ENCODE peak calls at places on chromosomes 5 and 9, in four cellular contexts. V, L, O and W are unnamed samples. For H3K9me3, the result is how much of the 10 kb centered on the place peaks cover.

GRCh38 chr9:5851445-5851844 is 18.5 kb upstream of the ERMP1 start:
- DNase-seq in V (no peak), L (peak), O (no peak), W (no peak)

GRCh38 chr5:129097498-129098296 is 3.1 kb downstream of the ISOC1 start:
- DNase-seq in L (no peak), O (no peak), V (no peak), W (no peak)

GRCh38 chr9:21395778-21396717 is 10.8 kb upstream of the IFNA2 start:
- DNase-seq in L (no peak), V (peak), O (no peak), W (peak)

GRCh38 chr5:139979943-139980342 is 63.2 kb downstream of the NRG2 start:
- DNase-seq in V (no peak), O (no peak), L (no peak), W (no peak)

GRCh38 chr5:34609951-34610431 is 46.1 kb upstream of the RAI14 start:
- DNase-seq in L (peak), V (no peak), O (no peak), W (no peak)

GRCh38 chr5:54254482-54255198 is 55.7 kb downstream of the ARL15 start:
- DNase-seq in L (no peak), O (no peak), V (peak), W (no peak)

GRCh38 chr5:126561908-126562307 is 33.1 kb downstream of the ALDH7A1 start:
- DNase-seq in L (peak), V (no peak), O (no peak), W (no peak)

GRCh38 chr9:33988219-33988890 is 60.3 kb downstream of the UBAP2 start:
- DNase-seq in L (peak), V (no peak), O (no peak), W (no peak)

GRCh38 chr9:19155106-19155999 is 28.1 kb upstream of the PLIN2 start:
- DNase-seq in V (no peak), O (no peak), L (no peak), W (no peak)

GRCh38 chr5:16573401-16573800 is 43.4 kb downstream of the RETREG1 start:
- DNase-seq in L (no peak), O (no peak), V (no peak), W (no peak)

GRCh38 chr9:21815643-21816042 is 13.2 kb downstream of the MTAP start:
- DNase-seq in O (no peak), V (no peak), L (no peak), W (no peak)

GRCh38 chr9:133632806-133633680 is 3.1 kb upstream of the DBH start:
- DNase-seq in O (no peak), V (no peak), L (no peak), W (peak)

GRCh38 chr9:114259800-114260523 is 62.9 kb upstream of the ORM1 start:
- DNase-seq in L (no peak), O (no peak), V (no peak), W (no peak)

GRCh38 chr9:6229604-6230003 is 14.0 kb downstream of the IL33 start:
- DNase-seq in V (peak), O (no peak), L (peak), W (no peak)

GRCh38 chr5:541148-541887 is 17.1 kb upstream of the SLC9A3 start:
- DNase-seq in O (no peak), L (no peak), V (no peak), W (peak)

GRCh38 chr9:133054966-133055365 is 6.8 kb upstream of the CEL start:
- DNase-seq in O (peak), L (peak), V (no peak), W (peak)

GRCh38 chr5:936149-937144 is 43.8 kb downstream of the TRIP13 start:
- DNase-seq in V (no peak), L (no peak), O (no peak), W (peak)

GRCh38 chr5:68548959-68549676 is 333.6 kb downstream of the PIK3R1 start:
- DNase-seq in V (peak), L (peak), O (no peak), W (no peak)

GRCh38 chr9:36320457-36320856 is 62.2 kb upstream of the GNE start:
- DNase-seq in L (no peak), V (peak), O (no peak), W (no peak)

GRCh38 chr5:141838326-141839014 is 39.7 kb downstream of the PCDH1 start:
- DNase-seq in V (no peak), O (no peak), L (no peak), W (no peak)

GRCh38 chr9:116496167-116496566 is 190.9 kb upstream of the TRIM32 start:
- DNase-seq in O (no peak), V (no peak), L (no peak), W (no peak)

GRCh38 chr9:116494815-116495634 is 192.1 kb upstream of the TRIM32 start:
- DNase-seq in L (no peak), V (peak), O (no peak), W (no peak)

GRCh38 chr9:116493183-116493582 is 193.9 kb upstream of the TRIM32 start:
- DNase-seq in O (no peak), L (peak), V (no peak), W (no peak)

GRCh38 chr9:116497081-116497480 is 190.0 kb upstream of the TRIM32 start:
- DNase-seq in V (no peak), O (no peak), L (no peak), W (no peak)

GRCh38 chr9:116495725-116496124 is 191.4 kb upstream of the TRIM32 start:
- DNase-seq in V (no peak), L (no peak), O (no peak), W (no peak)
- TF ChIP-seq CTCF in V (no peak), L (no peak), O (no peak), W (no peak)

GRCh38 chr5:150136290-150136689 is 19.4 kb downstream of the PDGFRB start:
- DNase-seq in O (no peak), V (no peak), L (no peak), W (no peak)

GRCh38 chr5:150137997-150138396 is 17.6 kb downstream of the PDGFRB start:
- DNase-seq in O (no peak), V (no peak), L (peak), W (no peak)

GRCh38 chr5:150138551-150139265 is 16.9 kb downstream of the PDGFRB start:
- DNase-seq in L (peak), O (no peak), V (no peak), W (no peak)

GRCh38 chr5:150136841-150137167 is 18.8 kb downstream of the PDGFRB start:
- DNase-seq in L (no peak), V (no peak), O (no peak), W (no peak)

DNA sequence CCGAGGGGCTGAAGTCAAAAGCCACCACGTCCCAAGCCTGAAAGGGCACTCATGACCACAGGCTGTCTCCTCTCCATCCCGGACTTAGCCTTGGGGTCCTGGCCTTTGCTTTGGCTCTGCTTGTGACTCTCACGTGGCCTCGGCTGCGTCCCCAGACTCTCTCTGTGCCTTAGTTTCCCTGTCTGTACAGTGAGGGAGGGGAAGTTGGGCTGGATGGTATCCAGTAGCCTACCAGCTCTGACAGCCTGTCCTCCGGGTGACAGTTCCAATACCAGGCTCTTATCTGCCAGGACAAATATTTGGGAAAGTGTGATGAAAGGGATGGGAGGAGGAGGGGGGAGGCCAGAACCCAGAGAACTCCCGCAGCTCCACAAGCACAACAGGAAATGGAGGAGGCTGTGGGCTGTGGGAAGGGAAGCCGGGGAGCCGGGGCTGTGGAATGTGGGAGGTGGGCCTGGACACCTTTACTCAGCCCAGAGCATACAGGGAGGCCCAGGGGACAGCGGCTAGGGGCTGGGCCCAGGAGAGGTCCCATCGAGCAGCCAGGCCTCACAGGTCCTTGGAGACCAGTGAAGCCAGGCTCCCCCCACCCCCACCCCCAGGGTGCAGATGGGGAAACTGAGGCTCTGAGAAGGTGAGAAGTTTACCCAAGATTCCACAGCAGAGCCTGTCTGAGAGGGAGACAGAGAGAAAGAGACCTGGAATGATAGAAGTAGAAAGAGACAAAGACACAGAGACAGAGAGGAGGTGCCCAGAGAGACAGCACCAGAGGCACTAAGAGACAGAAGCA is 18.3 kb downstream of the PDGFRB start:
- DNase-seq in O (no peak), L (peak), V (no peak), W (no peak)
- H3K9me3 ChIP-seq in O (under half), L (under half), V (under half), W (under half)

GRCh38 chr5:115510145-115510640 is 34.4 kb downstream of the FEM1C start:
- DNase-seq in O (no peak), V (no peak), L (no peak), W (no peak)
- TF ChIP-seq CTCF in O (no peak), V (no peak), L (no peak), W (no peak)

GRCh38 chr9:77839459-77840140 is 191.5 kb upstream of the GNA14 start:
- DNase-seq in V (peak), L (peak), O (no peak), W (no peak)
- H3K9me3 ChIP-seq in V (under half), L (under half), O (under half), W (under half)

DNA sequence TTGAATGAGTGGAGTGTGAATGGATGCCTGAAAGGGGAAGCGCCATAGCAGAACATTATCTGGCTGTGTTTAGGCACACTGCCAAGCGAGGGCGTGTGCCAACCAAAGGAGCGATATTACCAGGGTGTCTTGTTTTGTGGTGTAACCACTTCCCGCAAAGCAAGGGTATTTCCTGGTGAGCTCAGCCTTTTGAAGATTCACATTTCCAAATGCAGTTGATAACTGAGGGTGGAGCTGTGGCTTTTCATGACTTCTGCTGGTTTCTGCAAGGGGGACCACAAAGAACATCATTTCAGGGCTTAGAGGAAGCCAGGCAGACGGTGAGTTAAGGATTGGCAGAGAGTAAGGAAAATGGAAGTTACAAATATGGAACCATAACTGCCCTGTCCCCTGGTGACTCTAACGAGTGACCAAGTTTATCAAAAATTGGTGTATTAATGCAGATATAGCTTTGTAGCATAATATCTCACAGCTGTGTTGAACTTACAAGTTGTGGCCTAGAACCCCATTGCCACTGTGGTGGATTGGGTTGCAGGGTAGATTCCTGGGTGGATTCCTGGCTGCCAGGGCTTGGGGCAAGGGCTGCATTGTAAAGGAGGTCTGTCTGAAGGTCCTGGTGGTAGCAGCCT is 71.4 kb downstream of the RALGPS1 start:
- DNase-seq in L (peak), O (peak), V (peak), W (peak)
- TF ChIP-seq CTCF in L (no peak), O (no peak), V (no peak), W (no peak)